ENCODE peak calls at places on chromosomes 11 and 22, in four cellular contexts. One of them, this sample, is unnamed.

GRCh38 chr11:73308963-73309960 is 1.2 kb downstream of the ARHGEF17 start:
- DNase-seq in HepG2: peak; percentile 92
- DNase-seq in K562: peak; percentile 28
- DNase-seq in WTC11: peak; percentile 89
- DNase-seq in this sample: no peak

GRCh38 chr11:20367313-20367948 is 3.9 kb downstream of the HTATIP2 start:
- DNase-seq in HepG2: peak; percentile 24
- DNase-seq in K562: peak; percentile 79
- DNase-seq in WTC11: no peak
- DNase-seq in this sample: peak; percentile 28

GRCh38 chr11:43547411-43547718 is 133.2 kb upstream of the HSD17B12 start:
- DNase-seq in HepG2: no peak
- DNase-seq in K562: no peak
- DNase-seq in WTC11: peak; percentile 32
- DNase-seq in this sample: no peak

GRCh38 chr11:126522152-126522551 is 166.7 kb downstream of the ST3GAL4 start:
- DNase-seq in HepG2: no peak
- DNase-seq in K562: peak; percentile 9
- DNase-seq in WTC11: no peak
- DNase-seq in this sample: no peak

GRCh38 chr22:27561301-27561820 is 240.2 kb downstream of the MN1 start:
- DNase-seq in HepG2: no peak
- DNase-seq in K562: no peak
- DNase-seq in WTC11: no peak
- DNase-seq in this sample: no peak

GRCh38 chr11:44905131-44905866 is 45.4 kb downstream of the TP53I11 start:
- DNase-seq in HepG2: no peak
- DNase-seq in K562: no peak
- DNase-seq in WTC11: no peak
- DNase-seq in this sample: no peak

GRCh38 chr11:120682866-120683265 is 171.3 kb downstream of the GRIK4 start:
- DNase-seq in HepG2: no peak
- DNase-seq in K562: no peak
- DNase-seq in WTC11: no peak
- DNase-seq in this sample: no peak

GRCh38 chr11:71482746-71483364 is 29.9 kb downstream of the NADSYN1 start:
- DNase-seq in HepG2: no peak
- DNase-seq in K562: no peak
- DNase-seq in WTC11: no peak
- DNase-seq in this sample: no peak

GRCh38 chr22:29623553-29624169 is 20.2 kb downstream of the NF2 start:
- DNase-seq in HepG2: no peak
- DNase-seq in K562: no peak
- DNase-seq in WTC11: no peak
- DNase-seq in this sample: no peak

GRCh38 chr11:15837901-15838489 is 518.4 kb downstream of the SOX6 start:
- DNase-seq in HepG2: peak; percentile 71
- DNase-seq in K562: no peak
- DNase-seq in WTC11: no peak
- DNase-seq in this sample: no peak

GRCh38 chr22:19001204-19001603 is 65.1 kb upstream of the PRODH start:
- DNase-seq in HepG2: no peak
- DNase-seq in K562: no peak
- DNase-seq in WTC11: no peak
- DNase-seq in this sample: no peak

GRCh38 chr11:10038916-10039315 is 255.1 kb downstream of the SBF2 start:
- DNase-seq in HepG2: no peak
- DNase-seq in K562: no peak
- DNase-seq in WTC11: no peak
- DNase-seq in this sample: no peak

GRCh38 chr11:10029386-10030121 is 264.5 kb downstream of the SBF2 start:
- DNase-seq in HepG2: no peak
- DNase-seq in K562: no peak
- DNase-seq in WTC11: no peak
- DNase-seq in this sample: no peak

GRCh38 chr11:10030122-10030490 is 263.9 kb downstream of the SBF2 start:
- DNase-seq in HepG2: no peak
- DNase-seq in K562: no peak
- DNase-seq in WTC11: no peak
- DNase-seq in this sample: no peak

DNA sequence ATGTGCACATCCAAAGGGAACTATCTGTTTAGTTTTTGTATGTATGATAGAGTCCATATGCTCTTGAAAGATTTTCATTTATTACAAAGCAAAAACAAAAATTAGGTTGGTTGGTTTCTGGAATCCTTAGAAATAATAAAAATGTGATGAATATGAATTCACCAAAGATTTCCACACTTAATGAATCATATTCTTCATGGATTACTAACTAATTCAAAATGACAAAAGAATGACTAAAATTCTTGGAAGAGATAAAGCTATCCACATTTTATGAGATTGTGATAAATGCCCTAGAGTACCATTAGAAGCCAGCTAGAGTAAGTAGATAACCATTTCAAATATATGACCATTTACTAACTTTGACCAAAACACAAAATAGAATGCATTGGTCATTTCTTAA is 261.0 kb downstream of the SBF2 start:
- DNase-seq in HepG2: no peak
- DNase-seq in K562: no peak
- DNase-seq in WTC11: no peak
- DNase-seq in this sample: no peak
- TF ChIP-seq ELF4 in HepG2: no peak
- TF ChIP-seq ELF4 in K562: no peak
- TF ChIP-seq ELF4 in WTC11: no peak
- TF ChIP-seq ELF4 in this sample: no peak

DNA sequence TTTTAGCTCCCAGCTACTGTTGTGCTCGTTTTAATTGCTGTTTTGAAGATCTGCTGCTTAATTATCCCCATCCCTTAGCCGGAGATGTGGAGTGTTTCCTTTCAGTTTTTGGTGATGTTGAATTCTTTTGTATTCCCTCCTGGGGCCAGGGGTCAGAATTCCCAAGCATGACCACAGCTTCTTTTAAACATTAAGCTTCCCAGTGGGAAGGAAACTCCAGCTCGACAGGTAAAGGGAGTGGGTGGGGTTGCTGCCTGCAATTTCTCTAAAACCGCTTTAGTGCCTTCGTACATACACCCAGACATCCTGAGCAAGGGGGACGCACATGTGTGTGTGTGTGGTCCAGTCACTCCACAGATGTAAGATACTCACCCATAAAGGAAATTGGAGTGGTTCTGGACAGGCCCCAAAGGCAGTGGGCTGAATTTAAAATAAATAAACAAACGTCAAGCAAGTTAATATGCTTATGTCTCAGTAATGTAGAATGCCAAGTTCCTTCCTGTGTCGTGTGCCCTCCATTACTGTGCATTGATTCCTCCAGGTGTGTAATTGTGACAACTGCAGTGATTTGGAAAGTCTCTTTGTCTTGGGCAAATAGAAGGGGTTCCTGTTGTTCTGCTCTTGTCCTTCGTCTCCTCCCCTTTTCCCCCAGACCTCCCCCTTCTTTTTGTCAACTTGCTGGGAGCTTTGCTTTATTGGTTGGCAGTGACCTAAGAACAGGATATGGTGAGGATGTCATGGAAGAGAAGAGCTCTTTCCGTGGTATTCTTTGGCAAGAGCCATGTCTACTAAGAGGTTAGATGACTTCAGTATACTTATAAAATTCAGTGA is 19.2 kb upstream of the ADSL start:
- DNase-seq in HepG2: no peak
- DNase-seq in K562: no peak
- DNase-seq in WTC11: no peak
- DNase-seq in this sample: no peak
- TF ChIP-seq ELF4 in HepG2: no peak
- TF ChIP-seq ELF4 in K562: no peak
- TF ChIP-seq ELF4 in WTC11: no peak
- TF ChIP-seq ELF4 in this sample: no peak

DNA sequence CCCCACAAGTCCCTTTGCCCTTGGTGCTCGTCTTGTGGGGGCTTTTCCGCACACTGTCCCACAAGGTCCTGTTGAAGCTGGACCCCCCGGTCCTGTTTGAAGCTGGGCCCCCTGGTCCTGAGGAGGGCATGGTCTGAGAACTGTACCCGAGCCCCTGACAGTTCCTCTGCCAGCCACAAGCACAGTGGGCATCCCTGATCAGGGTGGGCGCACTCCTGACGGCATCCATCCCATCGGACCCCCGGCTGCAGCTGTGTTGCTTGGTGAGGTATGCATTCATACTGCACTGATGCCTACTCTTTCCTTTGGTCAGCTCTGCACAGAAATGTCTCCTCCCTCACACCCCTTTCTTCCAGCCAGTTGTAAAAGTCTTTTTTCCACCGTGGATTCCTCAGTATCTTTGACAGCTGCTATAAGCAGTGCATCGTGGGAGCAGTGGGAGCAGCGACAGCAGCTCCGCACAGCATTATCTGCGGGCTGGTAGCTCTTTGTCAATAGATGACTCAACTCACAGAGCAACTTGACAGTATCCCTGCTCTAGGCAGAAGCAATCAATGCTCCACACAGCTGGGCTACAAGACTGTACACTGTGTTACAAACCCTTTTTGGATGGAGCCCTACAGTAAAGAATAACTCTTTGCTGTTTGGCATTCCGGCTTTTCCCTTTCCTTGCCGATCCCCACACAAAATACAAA is 1030.8 kb upstream of the CCDC90B start:
- DNase-seq in HepG2: no peak
- DNase-seq in K562: no peak
- DNase-seq in WTC11: no peak
- DNase-seq in this sample: no peak
- TF ChIP-seq ELF4 in HepG2: no peak
- TF ChIP-seq ELF4 in K562: no peak
- TF ChIP-seq ELF4 in WTC11: no peak
- TF ChIP-seq ELF4 in this sample: no peak

GRCh38 chr11:67299471-67300191 is 3.7 kb upstream of the SSH3 start:
- DNase-seq in HepG2: no peak
- DNase-seq in K562: no peak
- DNase-seq in WTC11: no peak
- DNase-seq in this sample: no peak
- TF ChIP-seq ELF4 in HepG2: no peak
- TF ChIP-seq ELF4 in K562: no peak
- TF ChIP-seq ELF4 in WTC11: no peak
- TF ChIP-seq ELF4 in this sample: no peak

DNA sequence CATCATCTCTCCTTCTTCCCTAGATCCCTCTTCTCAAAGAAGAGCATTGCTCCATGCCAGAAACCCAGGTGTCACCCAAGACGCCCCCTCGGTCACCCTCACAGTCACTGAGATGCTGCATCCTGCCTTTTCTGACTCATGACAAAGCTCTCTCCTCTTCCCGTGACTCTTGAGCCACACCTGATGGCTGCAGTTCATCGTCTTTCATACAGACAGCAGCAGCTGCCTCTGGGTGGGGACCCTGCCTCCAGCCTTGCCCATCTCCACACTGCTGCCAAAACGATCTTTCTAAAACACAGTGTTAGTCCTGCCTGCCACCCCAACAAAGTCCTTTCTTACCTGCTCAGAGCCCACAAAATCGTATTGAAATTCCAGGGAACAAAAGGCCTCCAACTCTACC is 44.8 kb downstream of the BUD13 start:
- DNase-seq in HepG2: no peak
- DNase-seq in K562: no peak
- DNase-seq in WTC11: no peak
- DNase-seq in this sample: no peak
- TF ChIP-seq ELF4 in HepG2: no peak
- TF ChIP-seq ELF4 in K562: no peak
- TF ChIP-seq ELF4 in WTC11: no peak
- TF ChIP-seq ELF4 in this sample: no peak

GRCh38 chr11:17293308-17293707 is 16.8 kb downstream of the NUCB2 start:
- DNase-seq in HepG2: no peak
- DNase-seq in K562: no peak
- DNase-seq in WTC11: no peak
- DNase-seq in this sample: no peak

GRCh38 chr11:17300372-17300771 is 23.8 kb downstream of the NUCB2 start:
- DNase-seq in HepG2: no peak
- DNase-seq in K562: no peak
- DNase-seq in WTC11: no peak
- DNase-seq in this sample: no peak

GRCh38 chr11:17294033-17294432 is 17.5 kb downstream of the NUCB2 start:
- DNase-seq in HepG2: no peak
- DNase-seq in K562: no peak
- DNase-seq in WTC11: no peak
- DNase-seq in this sample: no peak

GRCh38 chr11:17298302-17298701 is 21.8 kb downstream of the NUCB2 start:
- DNase-seq in HepG2: no peak
- DNase-seq in K562: no peak
- DNase-seq in WTC11: no peak
- DNase-seq in this sample: no peak

DNA sequence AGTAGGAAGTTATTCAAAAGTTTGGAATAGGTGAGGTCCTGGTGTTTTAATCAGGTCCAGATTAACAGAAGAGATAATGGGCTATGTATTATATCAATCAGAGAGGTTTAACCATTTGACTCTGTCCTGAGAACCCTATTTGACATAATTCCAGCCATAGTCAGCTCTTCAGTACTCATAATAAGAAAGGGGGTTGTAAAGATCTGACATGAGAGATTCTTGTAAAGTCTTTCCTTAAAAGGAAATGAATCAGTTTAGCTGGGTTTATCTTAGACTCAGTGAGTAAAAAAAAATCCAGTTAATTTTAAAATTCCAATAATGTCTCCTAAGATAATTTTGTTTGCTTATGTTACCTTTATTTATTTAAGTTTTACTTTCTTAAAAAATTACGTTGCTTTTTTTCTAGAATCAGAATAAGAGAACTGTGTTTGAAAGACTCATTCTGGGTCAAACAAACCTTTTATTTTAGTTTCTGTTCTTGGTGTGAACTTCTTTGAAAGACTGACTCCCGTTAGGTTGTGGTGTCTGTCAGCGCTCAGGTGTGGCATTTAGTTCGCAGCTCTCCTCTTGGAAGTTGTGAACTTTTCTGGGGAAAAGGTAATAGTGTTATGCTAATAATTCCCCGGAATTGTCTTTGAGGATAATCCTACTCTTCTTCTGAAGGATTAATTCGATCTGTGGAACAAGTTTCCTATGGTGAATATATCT is 20.5 kb downstream of the NUCB2 start:
- DNase-seq in HepG2: no peak
- DNase-seq in K562: no peak
- DNase-seq in WTC11: no peak
- DNase-seq in this sample: no peak
- TF ChIP-seq ELF4 in HepG2: no peak
- TF ChIP-seq ELF4 in K562: no peak
- TF ChIP-seq ELF4 in WTC11: no peak
- TF ChIP-seq ELF4 in this sample: no peak

GRCh38 chr11:78202733-78203167 is 14.0 kb downstream of the USP35 start:
- DNase-seq in HepG2: peak; percentile 95
- DNase-seq in K562: no peak
- DNase-seq in WTC11: no peak
- DNase-seq in this sample: no peak
- TF ChIP-seq ELF4 in HepG2: no peak
- TF ChIP-seq ELF4 in K562: no peak
- TF ChIP-seq ELF4 in WTC11: no peak
- TF ChIP-seq ELF4 in this sample: no peak

GRCh38 chr11:65593518-65594414 is 1.8 kb downstream of the KCNK7 start:
- DNase-seq in HepG2: no peak
- DNase-seq in K562: peak; percentile 64
- DNase-seq in WTC11: peak; percentile 80
- DNase-seq in this sample: peak; percentile 57

GRCh38 chr11:65591939-65592814 is 3.4 kb downstream of the KCNK7 start:
- DNase-seq in HepG2: no peak
- DNase-seq in K562: no peak
- DNase-seq in WTC11: peak; percentile 79
- DNase-seq in this sample: no peak

GRCh38 chr11:65590240-65590738 is 5.3 kb downstream of the KCNK7 start:
- DNase-seq in HepG2: no peak
- DNase-seq in K562: no peak
- DNase-seq in WTC11: no peak
- DNase-seq in this sample: no peak

GRCh38 chr11:65594991-65595920 is at the start of gene KCNK7:
- DNase-seq in HepG2: no peak
- DNase-seq in K562: peak; percentile 51
- DNase-seq in WTC11: no peak
- DNase-seq in this sample: no peak

GRCh38 chr11:65592840-65593517 is 2.6 kb downstream of the KCNK7 start:
- DNase-seq in HepG2: no peak
- DNase-seq in K562: no peak
- DNase-seq in WTC11: no peak
- DNase-seq in this sample: no peak
- TF ChIP-seq ELF4 in HepG2: no peak
- TF ChIP-seq ELF4 in K562: no peak
- TF ChIP-seq ELF4 in WTC11: no peak
- TF ChIP-seq ELF4 in this sample: no peak

This sample was measured in HEK293T.